ENCODE peak calls at places on chromosomes 5 and 9, in six cellular contexts. One of them, this sample, is unnamed.

GRCh38 chr5:50807661-50808060 is 141.2 kb downstream of the PARP8 start:
- DNase-seq in HCT116: no peak
- DNase-seq in left lung: no peak
- DNase-seq in transverse colon: no peak
- DNase-seq in adrenal gland: no peak
- DNase-seq in fibroblast of pulmonary artery: peak
- DNase-seq in this sample: no peak

GRCh38 chr5:14211818-14212799 is 69.0 kb downstream of the TRIO start:
- DNase-seq in HCT116: no peak
- DNase-seq in left lung: no peak
- DNase-seq in transverse colon: peak
- DNase-seq in adrenal gland: no peak
- DNase-seq in fibroblast of pulmonary artery: no peak
- DNase-seq in this sample: no peak

GRCh38 chr5:19986036-19986619 is 1.9 kb downstream of the CDH18 start:
- DNase-seq in HCT116: no peak
- DNase-seq in left lung: no peak
- DNase-seq in transverse colon: no peak
- DNase-seq in adrenal gland: no peak
- DNase-seq in fibroblast of pulmonary artery: peak
- DNase-seq in this sample: no peak

GRCh38 chr9:469672-470040 is 255.0 kb downstream of the DOCK8 start:
- DNase-seq in HCT116: no peak
- DNase-seq in left lung: peak
- DNase-seq in transverse colon: peak
- DNase-seq in adrenal gland: no peak
- DNase-seq in fibroblast of pulmonary artery: no peak
- DNase-seq in this sample: no peak

GRCh38 chr5:146788918-146789317 is 89.6 kb downstream of the PPP2R2B start:
- DNase-seq in HCT116: no peak
- DNase-seq in left lung: no peak
- DNase-seq in transverse colon: no peak
- DNase-seq in adrenal gland: no peak
- DNase-seq in fibroblast of pulmonary artery: no peak
- DNase-seq in this sample: no peak

GRCh38 chr9:27800159-27800558 is 226.9 kb upstream of the C9orf72 start:
- DNase-seq in HCT116: no peak
- DNase-seq in left lung: no peak
- DNase-seq in transverse colon: no peak
- DNase-seq in adrenal gland: no peak
- DNase-seq in fibroblast of pulmonary artery: no peak
- DNase-seq in this sample: no peak

GRCh38 chr5:153970496-153970895 is 68.2 kb downstream of the FAM114A2 start:
- DNase-seq in HCT116: no peak
- DNase-seq in left lung: no peak
- DNase-seq in transverse colon: no peak
- DNase-seq in adrenal gland: no peak
- DNase-seq in fibroblast of pulmonary artery: no peak
- DNase-seq in this sample: no peak

GRCh38 chr5:56561455-56561854 is 253.9 kb upstream of the MAP3K1 start:
- DNase-seq in HCT116: no peak
- DNase-seq in left lung: no peak
- DNase-seq in transverse colon: no peak
- DNase-seq in adrenal gland: no peak
- DNase-seq in fibroblast of pulmonary artery: no peak
- DNase-seq in this sample: no peak

GRCh38 chr5:98768160-98769005 is 5.1 kb upstream of the RGMB start:
- DNase-seq in HCT116: no peak
- DNase-seq in left lung: peak
- DNase-seq in transverse colon: peak
- DNase-seq in adrenal gland: peak
- DNase-seq in fibroblast of pulmonary artery: peak
- DNase-seq in this sample: no peak

GRCh38 chr5:123154857-123155467 is 65.9 kb downstream of the PRDM6 start:
- DNase-seq in HCT116: no peak
- DNase-seq in left lung: no peak
- DNase-seq in transverse colon: no peak
- DNase-seq in adrenal gland: no peak
- DNase-seq in fibroblast of pulmonary artery: no peak
- DNase-seq in this sample: no peak

GRCh38 chr5:5421149-5421960 is 1.1 kb upstream of the ICE1 start:
- DNase-seq in HCT116: no peak
- DNase-seq in left lung: no peak
- DNase-seq in transverse colon: peak
- DNase-seq in adrenal gland: no peak
- DNase-seq in fibroblast of pulmonary artery: peak
- DNase-seq in this sample: no peak

GRCh38 chr5:141354900-141355469 is at the start of gene PCDHGA4:
- DNase-seq in HCT116: no peak
- DNase-seq in left lung: no peak
- DNase-seq in transverse colon: no peak
- DNase-seq in adrenal gland: no peak
- DNase-seq in fibroblast of pulmonary artery: peak
- DNase-seq in this sample: no peak

GRCh38 chr5:40832345-40832744 is 2.7 kb downstream of the RPL37 start:
- DNase-seq in HCT116: no peak
- DNase-seq in left lung: no peak
- DNase-seq in transverse colon: no peak
- DNase-seq in adrenal gland: no peak
- DNase-seq in fibroblast of pulmonary artery: no peak
- DNase-seq in this sample: no peak

GRCh38 chr5:133612021-133612860 is at the start of gene FSTL4:
- DNase-seq in HCT116: no peak
- DNase-seq in left lung: peak
- DNase-seq in transverse colon: peak
- DNase-seq in adrenal gland: peak
- DNase-seq in fibroblast of pulmonary artery: no peak
- DNase-seq in this sample: no peak

GRCh38 chr9:133918123-133918813 is 73.9 kb downstream of the VAV2 start:
- DNase-seq in HCT116: no peak
- DNase-seq in left lung: peak
- DNase-seq in transverse colon: no peak
- DNase-seq in adrenal gland: no peak
- DNase-seq in fibroblast of pulmonary artery: no peak
- DNase-seq in this sample: no peak

GRCh38 chr5:126354012-126354856 is 69.0 kb upstream of the GRAMD2B start:
- DNase-seq in HCT116: peak
- DNase-seq in left lung: no peak
- DNase-seq in transverse colon: no peak
- DNase-seq in adrenal gland: no peak
- DNase-seq in fibroblast of pulmonary artery: peak
- DNase-seq in this sample: no peak

GRCh38 chr5:41335596-41335995 is 122.3 kb upstream of the C6 start:
- DNase-seq in HCT116: no peak
- DNase-seq in left lung: no peak
- DNase-seq in transverse colon: no peak
- DNase-seq in adrenal gland: no peak
- DNase-seq in fibroblast of pulmonary artery: no peak
- DNase-seq in this sample: no peak

DNA sequence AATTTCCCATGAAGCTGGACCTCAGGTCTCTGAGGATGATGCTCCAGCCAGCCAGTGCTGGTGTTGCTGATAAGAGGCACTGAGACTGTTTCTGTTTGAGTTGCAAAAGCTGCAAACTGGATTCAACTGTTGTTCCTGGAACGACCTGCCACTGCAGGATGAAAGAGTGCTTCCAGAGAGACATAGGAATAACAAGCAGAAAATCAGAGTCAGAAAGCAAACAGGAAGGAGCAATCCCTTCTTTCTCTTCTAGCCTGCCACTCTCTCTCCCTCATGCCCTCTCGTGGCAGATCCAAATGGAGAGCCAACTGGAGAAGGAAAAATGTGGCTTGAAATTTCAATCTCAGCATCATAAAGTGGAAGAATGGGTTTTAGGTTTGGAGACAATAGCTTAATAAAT is 110.4 kb downstream of the STARD4 start:
- DNase-seq in HCT116: no peak
- DNase-seq in left lung: no peak
- DNase-seq in transverse colon: no peak
- DNase-seq in adrenal gland: no peak
- DNase-seq in fibroblast of pulmonary artery: no peak
- DNase-seq in this sample: no peak
- TF ChIP-seq CTCF in HCT116: no peak
- TF ChIP-seq CTCF in left lung: no peak
- TF ChIP-seq CTCF in transverse colon: no peak
- TF ChIP-seq CTCF in adrenal gland: no peak
- TF ChIP-seq CTCF in fibroblast of pulmonary artery: no peak
- TF ChIP-seq CTCF in this sample: no peak

DNA sequence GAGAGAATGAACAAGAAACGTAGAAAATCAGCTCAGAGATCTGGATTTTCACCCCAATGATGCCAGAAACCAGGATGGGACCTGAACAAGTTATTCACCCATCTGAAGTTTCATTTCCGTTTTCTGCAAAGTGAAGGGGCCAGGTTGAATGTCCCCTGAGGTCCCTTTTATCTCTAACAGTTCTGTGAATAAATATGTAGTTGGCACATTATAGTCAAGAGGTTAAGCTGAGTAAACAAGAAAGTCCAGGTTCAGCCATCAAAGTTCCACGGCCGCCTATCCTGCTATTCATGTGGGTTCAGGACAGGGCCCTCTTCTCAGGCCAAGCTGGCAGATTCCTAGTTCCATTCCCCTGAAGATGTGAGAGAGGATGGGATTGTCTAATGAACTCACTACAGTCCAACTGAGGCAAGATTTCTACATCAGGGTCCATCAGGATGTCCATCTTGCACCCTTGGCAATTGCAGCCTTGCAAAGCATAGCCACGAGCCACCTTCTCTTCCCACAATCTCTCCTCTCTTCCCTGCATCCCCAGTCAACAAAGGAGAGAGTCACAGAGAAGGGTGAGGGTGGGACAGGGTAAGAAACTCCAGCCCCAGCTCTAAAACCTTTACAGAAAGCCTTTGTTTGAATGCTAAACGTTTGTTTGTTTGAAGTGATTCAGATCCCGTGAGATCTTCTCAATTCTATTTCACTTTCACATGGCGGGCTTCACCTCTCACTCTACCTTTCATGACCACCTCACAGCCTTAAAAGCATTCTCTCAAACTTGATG is 311.0 kb downstream of the SLIT3 start:
- DNase-seq in HCT116: no peak
- DNase-seq in left lung: no peak
- DNase-seq in transverse colon: no peak
- DNase-seq in adrenal gland: no peak
- DNase-seq in fibroblast of pulmonary artery: no peak
- DNase-seq in this sample: no peak
- TF ChIP-seq CTCF in HCT116: no peak
- TF ChIP-seq CTCF in left lung: no peak
- TF ChIP-seq CTCF in transverse colon: no peak
- TF ChIP-seq CTCF in adrenal gland: no peak
- TF ChIP-seq CTCF in fibroblast of pulmonary artery: no peak
- TF ChIP-seq CTCF in this sample: no peak

GRCh38 chr5:42965934-42966333 is 74.2 kb downstream of the ANXA2R start:
- DNase-seq in HCT116: no peak
- DNase-seq in left lung: no peak
- DNase-seq in transverse colon: no peak
- DNase-seq in adrenal gland: no peak
- DNase-seq in fibroblast of pulmonary artery: no peak
- DNase-seq in this sample: no peak

GRCh38 chr5:42974546-42974945 is 65.6 kb downstream of the ANXA2R start:
- DNase-seq in HCT116: no peak
- DNase-seq in left lung: no peak
- DNase-seq in transverse colon: no peak
- DNase-seq in adrenal gland: no peak
- DNase-seq in fibroblast of pulmonary artery: no peak
- DNase-seq in this sample: no peak

DNA sequence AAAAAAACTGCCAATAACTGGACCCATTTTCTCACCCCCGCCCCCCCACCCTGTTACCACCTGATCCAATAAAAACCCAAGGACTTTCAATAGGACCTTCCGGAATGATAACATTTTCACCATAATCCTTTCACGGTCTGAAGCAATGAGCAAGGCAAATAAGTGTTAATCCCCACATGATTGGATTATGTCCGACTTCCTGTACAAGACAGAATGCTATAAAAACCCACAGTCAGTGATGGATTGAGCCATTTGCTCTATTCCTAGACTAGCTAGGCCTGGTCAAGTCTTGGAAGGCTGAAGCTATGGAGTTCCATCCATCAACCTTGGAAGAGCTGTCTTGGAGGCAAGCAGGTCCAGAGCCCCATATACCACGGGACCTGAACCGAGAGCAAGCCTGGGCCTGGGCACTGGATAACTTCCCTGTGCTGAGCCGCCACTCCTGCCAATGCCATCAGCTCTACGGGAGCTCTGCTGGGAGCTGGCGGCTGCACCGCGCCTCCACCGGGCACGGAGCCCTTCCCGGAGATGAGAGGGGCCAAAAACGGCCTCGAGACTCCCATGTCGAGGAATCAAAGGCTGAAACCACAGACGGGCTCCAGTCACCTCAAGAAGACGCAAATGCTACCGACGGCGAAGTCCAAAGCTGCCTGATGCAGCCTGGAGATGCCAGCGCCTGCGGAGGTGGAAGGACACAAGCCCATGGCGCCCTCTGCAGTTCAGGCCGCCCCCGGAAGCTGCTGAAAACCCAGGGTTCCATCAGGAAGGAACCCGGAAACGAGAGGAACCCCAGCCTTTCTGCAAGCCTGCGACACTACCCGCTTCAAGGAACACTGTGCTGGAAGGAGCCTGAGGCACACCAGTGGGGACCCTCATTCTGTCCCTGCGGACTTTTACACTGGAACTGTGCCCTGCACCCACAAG is 69.2 kb downstream of the ANXA2R start:
- DNase-seq in HCT116: no peak
- DNase-seq in left lung: peak
- DNase-seq in transverse colon: no peak
- DNase-seq in adrenal gland: no peak
- DNase-seq in fibroblast of pulmonary artery: no peak
- DNase-seq in this sample: no peak
- TF ChIP-seq CTCF in HCT116: peak
- TF ChIP-seq CTCF in left lung: no peak
- TF ChIP-seq CTCF in transverse colon: no peak
- TF ChIP-seq CTCF in adrenal gland: peak
- TF ChIP-seq CTCF in fibroblast of pulmonary artery: peak
- TF ChIP-seq CTCF in this sample: peak

DNA sequence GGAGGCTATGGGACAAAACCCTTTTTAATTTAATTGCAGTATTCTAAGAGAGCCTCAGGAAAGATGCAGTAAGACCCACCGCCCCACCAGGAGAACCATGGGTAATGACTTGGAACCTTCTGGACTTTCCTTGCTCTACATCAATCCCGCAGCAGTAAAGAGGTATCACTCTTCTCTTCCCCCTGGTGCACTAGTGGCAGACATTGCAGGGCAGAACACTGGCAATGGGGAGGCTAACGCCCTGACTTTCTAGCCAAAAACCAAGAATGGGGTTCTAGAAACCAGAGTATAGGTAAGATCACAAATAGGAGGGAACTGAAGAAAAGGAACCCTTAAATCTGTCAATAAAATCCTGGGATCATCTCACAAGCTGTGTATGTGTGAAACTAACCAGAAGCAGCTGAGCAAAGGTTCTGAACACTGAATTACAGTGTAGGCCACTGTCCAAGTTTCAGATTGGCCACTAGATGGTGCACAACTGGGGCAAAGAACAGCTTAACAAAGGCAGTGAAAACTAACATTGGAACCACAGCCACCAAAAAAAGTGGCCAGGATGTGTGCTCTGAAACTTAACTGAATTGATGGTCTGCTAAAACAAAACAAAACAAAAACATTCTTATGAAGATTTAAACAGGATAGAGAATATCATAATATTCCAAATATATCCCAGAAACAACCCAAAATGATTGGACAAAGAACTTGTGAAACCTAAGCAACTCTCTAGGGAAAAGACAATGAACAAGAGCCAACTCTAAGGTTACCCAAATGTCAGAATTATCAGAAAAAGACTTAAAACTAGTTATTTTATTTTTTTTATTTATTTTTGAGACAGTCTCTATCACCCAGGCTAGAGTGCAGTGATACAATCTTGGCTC is 6.6 kb upstream of the FAM151B start:
- DNase-seq in HCT116: peak
- DNase-seq in left lung: no peak
- DNase-seq in transverse colon: peak
- DNase-seq in adrenal gland: peak
- DNase-seq in fibroblast of pulmonary artery: peak
- DNase-seq in this sample: no peak
- TF ChIP-seq CTCF in HCT116: peak
- TF ChIP-seq CTCF in left lung: peak
- TF ChIP-seq CTCF in transverse colon: peak
- TF ChIP-seq CTCF in adrenal gland: peak
- TF ChIP-seq CTCF in fibroblast of pulmonary artery: peak
- TF ChIP-seq CTCF in this sample: peak